ENCODE peak calls at places on chromosomes 16 and 17, in six cellular contexts. O is stimulated activated CD4-positive, alpha-beta T cell treated with anti-CD3 and anti-CD28 coated beads, TNF-alpha, amount 100 ng/mL, for 48 hours; L is tibial artery; X is heart left ventricle; K is EL; G is kidney. H is an unnamed sample.

GRCh38 chr17:48546187-48546923 is 1.4 kb upstream of the HOXB2 start:
- DNase-seq in O (no peak), K (no peak), G (no peak), L (no peak), X (no peak), H (no peak)

GRCh38 chr17:48014603-48015037 is 23.0 kb downstream of the COPZ2 start:
- DNase-seq in X (no peak), G (no peak), O (no peak), K (no peak), L (no peak), H (no peak)

GRCh38 chr17:73936908-73937627 is 266.4 kb upstream of the RPL38 start:
- DNase-seq in O (no peak), X (no peak), G (no peak), K (no peak), L (no peak), H (no peak)

GRCh38 chr16:10578474-10579316 is 1.7 kb downstream of the EMP2 start:
- DNase-seq in O (no peak), L (no peak), G (peak), K (no peak), X (no peak), H (no peak)

GRCh38 chr16:68503334-68503733 is 35.8 kb upstream of the ZFP90 start:
- DNase-seq in L (no peak), O (no peak), G (peak), X (no peak), K (peak), H (no peak)

GRCh38 chr16:89319883-89320716 is 102.6 kb downstream of the ZNF778 start:
- DNase-seq in O (no peak), K (peak), X (no peak), G (peak), L (no peak), H (no peak)

GRCh38 chr17:41521574-41522261 is 3.0 kb upstream of the KRT15 start:
- DNase-seq in G (peak), L (no peak), K (peak), O (no peak), X (no peak), H (no peak)

GRCh38 chr16:86714166-86714565 is 135.8 kb downstream of the FOXL1 start:
- DNase-seq in K (no peak), X (no peak), G (no peak), L (no peak), O (no peak), H (no peak)

GRCh38 chr17:39921323-39921722 is 2.9 kb upstream of the GSDMB start:
- DNase-seq in L (no peak), G (peak), X (no peak), K (no peak), O (no peak), H (no peak)

GRCh38 chr16:71637398-71637797 is 11.4 kb downstream of the MARVELD3 start:
- DNase-seq in K (no peak), G (no peak), L (no peak), O (no peak), X (peak), H (no peak)

GRCh38 chr17:13353590-13353989 is 248.1 kb downstream of the HS3ST3A1 start:
- DNase-seq in X (peak), O (no peak), L (no peak), K (no peak), G (no peak), H (no peak)

GRCh38 chr17:19310151-19310550 is 52.4 kb downstream of the B9D1 start:
- DNase-seq in K (no peak), G (no peak), X (no peak), L (no peak), O (no peak), H (no peak)

GRCh38 chr16:11251525-11252481 is 4.2 kb downstream of the SOCS1 start:
- DNase-seq in K (no peak), X (no peak), O (peak), G (no peak), L (no peak), H (no peak)

GRCh38 chr17:42133461-42134041 is 10.9 kb downstream of the HSPB9 start:
- DNase-seq in L (no peak), G (no peak), X (no peak), O (no peak), K (no peak), H (no peak)

GRCh38 chr17:67105213-67105612 is 60.9 kb downstream of the CACNG1 start:
- DNase-seq in K (peak), L (no peak), G (no peak), X (no peak), O (no peak), H (no peak)

GRCh38 chr17:4600563-4600962 is 16.2 kb downstream of the SMTNL2 start:
- DNase-seq in X (peak), O (no peak), K (no peak), L (no peak), G (no peak), H (no peak)

GRCh38 chr16:5838725-5839124 is 741.1 kb upstream of the EEF2KMT start:
- DNase-seq in L (no peak), K (no peak), X (no peak), G (no peak), O (no peak), H (no peak)

GRCh38 chr17:56913000-56913866 is 616 bp downstream of the TRIM25 start:
- DNase-seq in O (no peak), G (peak), L (no peak), K (no peak), X (no peak), H (no peak)

GRCh38 chr16:24088767-24089166 is 167.4 kb upstream of the CACNG3 start:
- DNase-seq in K (no peak), X (no peak), G (no peak), L (no peak), O (no peak), H (no peak)

GRCh38 chr16:8859913-8860881 is 8.6 kb downstream of the CARHSP1 start:
- DNase-seq in G (peak), L (peak), O (no peak), X (no peak), K (peak), H (no peak)

GRCh38 chr17:82737981-82738877 is 2.8 kb downstream of the FN3K start:
- DNase-seq in L (no peak), X (peak), G (peak), O (no peak), K (no peak), H (no peak)

GRCh38 chr16:51151951-51152663 is 1.0 kb upstream of the SALL1 start:
- DNase-seq in L (no peak), K (peak), X (peak), G (peak), O (no peak), H (no peak)

GRCh38 chr16:49140618-49141017 is 141.0 kb downstream of the CBLN1 start:
- DNase-seq in X (no peak), G (no peak), O (no peak), K (no peak), L (no peak), H (no peak)

GRCh38 chr17:66123163-66123562 is 68.8 kb downstream of the CEP112 start:
- DNase-seq in L (no peak), O (no peak), G (no peak), X (no peak), K (peak), H (no peak)

GRCh38 chr16:86398622-86399021 is 111.7 kb upstream of the FOXF1 start:
- DNase-seq in K (peak), X (no peak), G (no peak), L (no peak), O (no peak), H (no peak)

GRCh38 chr17:49918591-49918990 is 50.4 kb upstream of the DLX4 start:
- DNase-seq in L (no peak), G (no peak), X (no peak), K (no peak), O (no peak), H (no peak)

GRCh38 chr17:1058423-1059130 is 61.6 kb downstream of the TIMM22 start:
- DNase-seq in G (peak), X (no peak), O (peak), K (peak), L (no peak), H (no peak)

GRCh38 chr16:84068041-84068440 is 25.4 kb upstream of the SLC38A8 start:
- DNase-seq in K (no peak), G (no peak), X (no peak), L (no peak), O (no peak), H (no peak)

GRCh38 chr17:33124871-33125551 is 133.4 kb downstream of the SPACA3 start:
- DNase-seq in O (no peak), X (no peak), L (no peak), K (no peak), G (no peak), H (no peak)

GRCh38 chr16:535446-536405 is 8.2 kb downstream of the CAPN15 start:
- DNase-seq in G (no peak), K (peak), X (no peak), O (no peak), L (no peak), H (no peak)

GRCh38 chr16:4679854-4680636 is 13.3 kb upstream of the NUDT16L1 start:
- DNase-seq in L (peak), O (no peak), X (peak), K (no peak), G (peak), H (peak)

GRCh38 chr17:35713069-35713728 is 18.2 kb upstream of the RASL10B start:
- DNase-seq in K (peak), O (no peak), X (peak), L (peak), G (no peak), H (peak)

GRCh38 chr16:23379707-23380106 is 73.3 kb downstream of the COG7 start:
- DNase-seq in K (no peak), X (no peak), O (no peak), L (no peak), G (peak), H (no peak)

GRCh38 chr17:17954079-17954478 is 18.1 kb downstream of the TOM1L2 start:
- DNase-seq in G (no peak), L (no peak), K (no peak), X (no peak), O (no peak), H (no peak)

GRCh38 chr16:64312292-64312691 is 809.6 kb downstream of the CDH11 start:
- DNase-seq in G (no peak), X (no peak), K (no peak), O (no peak), L (no peak), H (no peak)

GRCh38 chr16:80899804-80900592 is 95.6 kb upstream of the CDYL2 start:
- DNase-seq in G (peak), X (peak), L (peak), K (peak), O (no peak), H (no peak)

GRCh38 chr16:16782153-16782552 is 403.2 kb downstream of the NPIPA7 start:
- DNase-seq in G (no peak), O (no peak), K (no peak), X (no peak), L (no peak), H (no peak)